ENCODE peak calls at places on chromosome 22, in six cellular contexts. Q, A, S, V, O and L are unnamed samples.

GRCh38 chr22:27603823-27604190 is 197.7 kb downstream of the MN1 start:
- DNase-seq in Q (no peak), A (no peak), S (no peak), V (no peak), O (no peak), L (no peak)

GRCh38 chr22:20211997-20212753 is 55.9 kb downstream of the RTN4R start:
- DNase-seq in Q (peak), A (peak), S (no peak), V (no peak), O (no peak), L (no peak)

GRCh38 chr22:30892731-30893221 is 75.8 kb downstream of the MORC2 start:
- DNase-seq in Q (no peak), A (no peak), S (no peak), V (no peak), O (no peak), L (no peak)

GRCh38 chr22:26890870-26891269 is 233.5 kb downstream of the MIAT start:
- DNase-seq in Q (no peak), A (no peak), S (no peak), V (no peak), O (no peak), L (no peak)

GRCh38 chr22:30471616-30472318 is at the start of gene SEC14L3:
- DNase-seq in Q (no peak), A (no peak), S (no peak), V (no peak), O (no peak), L (no peak)

GRCh38 chr22:47406896-47407295 is 644.4 kb downstream of the TBC1D22A start:
- DNase-seq in Q (no peak), A (no peak), S (no peak), V (no peak), O (no peak), L (no peak)

GRCh38 chr22:32897400-32897799 is 95.9 kb downstream of the TIMP3 start:
- DNase-seq in Q (no peak), A (no peak), S (no peak), V (no peak), O (no peak), L (no peak)

GRCh38 chr22:42522546-42522945 is 3.0 kb upstream of the RRP7A start:
- DNase-seq in Q (no peak), A (no peak), S (no peak), V (no peak), O (no peak), L (no peak)

GRCh38 chr22:30922151-30922611 is 46.4 kb downstream of the MORC2 start:
- DNase-seq in Q (peak), A (peak), S (peak), V (peak), O (peak), L (peak)

GRCh38 chr22:16824718-16825687 is at the start of gene XKR3:
- DNase-seq in Q (no peak), A (no peak), S (no peak), V (no peak), O (no peak), L (no peak)

GRCh38 chr22:19974233-19974861 is 32.7 kb upstream of the TXNRD2 start:
- DNase-seq in Q (peak), A (no peak), S (no peak), V (no peak), O (no peak), L (no peak)

GRCh38 chr22:36359172-36359973 is 28.4 kb downstream of the MYH9 start:
- DNase-seq in Q (no peak), A (no peak), S (no peak), V (no peak), O (no peak), L (no peak)

GRCh38 chr22:23533328-23533762 is 46.7 kb downstream of the IGLL1 start:
- DNase-seq in Q (no peak), A (no peak), S (no peak), V (no peak), O (peak), L (peak)